ENCODE peak calls at places on chromosomes 7 and 10, in five cellular contexts. X is kidney epithelial cell, P is PC-3, F is fibroblast of the aortic adventitia, G is heart left ventricle. A is an unnamed sample.

GRCh38 chr10:6053816-6054581 is 8.2 kb downstream of the IL2RA start:
- DNase-seq in X (no peak), G (peak), P (no peak), F (no peak), A (no peak)

GRCh38 chr7:33509251-33509650 is 379.9 kb downstream of the BBS9 start:
- DNase-seq in X (no peak), G (no peak), P (no peak), F (no peak), A (no peak)

GRCh38 chr7:114921636-114922150 is at the start of gene MDFIC:
- DNase-seq in X (no peak), P (no peak), G (peak), F (peak), A (no peak)

GRCh38 chr10:130412317-130412716 is 276.1 kb downstream of the GLRX3 start:
- DNase-seq in P (no peak), F (no peak), G (no peak), X (no peak), A (no peak)

GRCh38 chr7:135597926-135598305 is 40.2 kb downstream of the NUP205 start:
- DNase-seq in P (no peak), G (no peak), F (no peak), X (no peak), A (no peak)

GRCh38 chr7:1843921-1844335 is 173.9 kb downstream of the ELFN1 start:
- DNase-seq in X (no peak), F (no peak), P (no peak), G (peak), A (no peak)

GRCh38 chr7:67765481-67765880 is 768.8 kb downstream of the TYW1 start:
- DNase-seq in X (no peak), F (no peak), P (no peak), G (no peak), A (no peak)

GRCh38 chr7:7051221-7051877 is 131.0 kb upstream of the C1GALT1 start:
- DNase-seq in F (peak), X (no peak), G (peak), P (no peak), A (no peak)

GRCh38 chr10:1363466-1364121 is 307.4 kb downstream of the WDR37 start:
- DNase-seq in P (no peak), F (no peak), X (no peak), G (no peak), A (no peak)

GRCh38 chr10:31896972-31897384 is 31.7 kb downstream of the ARHGAP12 start:
- DNase-seq in X (no peak), P (peak), F (peak), G (no peak), A (no peak)

GRCh38 chr7:17371656-17372524 is 73.4 kb downstream of the AHR start:
- DNase-seq in G (no peak), P (peak), F (peak), X (peak), A (peak)

GRCh38 chr10:114681542-114681941 is 23.5 kb upstream of the ABLIM1 start:
- DNase-seq in F (no peak), P (peak), G (peak), X (peak), A (no peak)

GRCh38 chr10:100208271-100208670 is 21.1 kb downstream of the CHUK start:
- DNase-seq in G (no peak), X (no peak), P (no peak), F (no peak), A (no peak)

GRCh38 chr7:30921951-30922401 is 10.3 kb downstream of the AQP1 start:
- DNase-seq in P (no peak), F (no peak), G (peak), X (no peak), A (no peak)

GRCh38 chr10:124999433-125000365 is 57.8 kb downstream of the ZRANB1 start:
- DNase-seq in F (peak), P (no peak), G (peak), X (no peak), A (peak)

GRCh38 chr7:129615018-129615417 is 3.5 kb downstream of the NRF1 start:
- DNase-seq in P (no peak), G (no peak), X (no peak), F (no peak), A (no peak)

GRCh38 chr7:79452495-79453265 is 787 bp downstream of the MAGI2 start:
- DNase-seq in F (peak), P (no peak), X (no peak), G (peak), A (no peak)

GRCh38 chr7:47504546-47505316 is 77.2 kb downstream of the TNS3 start:
- DNase-seq in G (no peak), F (no peak), X (no peak), P (no peak), A (no peak)

GRCh38 chr10:71138126-71138860 is 74.1 kb upstream of the UNC5B start:
- DNase-seq in P (no peak), X (no peak), F (no peak), G (peak), A (no peak)

GRCh38 chr10:60942604-60943269 is 1.2 kb downstream of the RHOBTB1 start:
- DNase-seq in F (peak), G (peak), P (peak), X (no peak), A (no peak)

GRCh38 chr7:94540428-94540827 is 30.8 kb downstream of the CASD1 start:
- DNase-seq in P (no peak), F (peak), X (no peak), G (no peak), A (no peak)

GRCh38 chr7:132536646-132537395 is 39.4 kb downstream of the PLXNA4 start:
- DNase-seq in P (peak), G (no peak), X (no peak), F (peak), A (peak)

GRCh38 chr10:69467928-69468770 is 16.9 kb downstream of the TSPAN15 start:
- DNase-seq in P (no peak), X (no peak), G (no peak), F (no peak), A (no peak)

GRCh38 chr10:112793197-112793921 is 156.7 kb upstream of the TCF7L2 start:
- DNase-seq in G (no peak), X (no peak), P (peak), F (peak), A (no peak)
- H3K4me3 ChIP-seq in G (no peak), X (no peak), P (no peak), F (peak), A (peak)

DNA sequence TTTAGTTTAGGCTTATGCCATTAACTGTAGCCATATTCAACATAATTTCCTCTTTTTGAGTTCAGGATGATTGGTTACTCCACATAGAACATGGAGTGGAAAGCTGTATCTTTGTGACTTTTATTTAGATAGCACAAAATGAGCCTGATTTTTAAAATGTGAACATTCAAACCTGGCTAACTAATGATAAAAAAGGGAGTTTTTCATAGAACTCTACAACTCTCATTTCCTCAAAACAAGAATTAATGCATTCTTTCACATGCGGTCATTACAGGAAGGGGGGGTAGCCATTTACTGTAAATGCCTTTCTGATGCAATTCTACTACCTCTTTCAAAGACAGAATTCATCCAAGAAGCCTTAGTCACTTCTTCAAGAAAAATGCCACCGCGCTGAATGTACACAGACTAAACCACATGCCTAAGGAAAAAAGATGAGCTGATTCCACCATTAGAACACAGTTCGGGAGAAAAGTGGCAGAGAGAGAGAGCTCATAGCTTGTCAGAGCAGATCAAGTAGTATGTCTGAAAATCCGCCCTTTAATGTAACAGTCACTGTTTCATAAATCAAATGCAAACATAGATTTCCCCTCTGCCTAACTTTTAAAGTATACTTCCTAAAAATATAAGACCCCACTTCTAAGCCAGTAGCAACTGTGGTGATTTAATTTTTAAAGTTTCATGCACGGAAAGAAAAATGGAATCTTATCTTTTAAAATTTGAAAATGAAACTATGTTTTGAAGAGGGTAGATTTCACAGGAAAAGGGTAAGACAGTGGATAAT is 226.4 kb upstream of the KLF14 start:
- DNase-seq in P (peak), X (peak), F (peak), G (no peak), A (peak)
- H3K4me3 ChIP-seq in P (peak), X (peak), F (peak), G (no peak), A (no peak)

DNA sequence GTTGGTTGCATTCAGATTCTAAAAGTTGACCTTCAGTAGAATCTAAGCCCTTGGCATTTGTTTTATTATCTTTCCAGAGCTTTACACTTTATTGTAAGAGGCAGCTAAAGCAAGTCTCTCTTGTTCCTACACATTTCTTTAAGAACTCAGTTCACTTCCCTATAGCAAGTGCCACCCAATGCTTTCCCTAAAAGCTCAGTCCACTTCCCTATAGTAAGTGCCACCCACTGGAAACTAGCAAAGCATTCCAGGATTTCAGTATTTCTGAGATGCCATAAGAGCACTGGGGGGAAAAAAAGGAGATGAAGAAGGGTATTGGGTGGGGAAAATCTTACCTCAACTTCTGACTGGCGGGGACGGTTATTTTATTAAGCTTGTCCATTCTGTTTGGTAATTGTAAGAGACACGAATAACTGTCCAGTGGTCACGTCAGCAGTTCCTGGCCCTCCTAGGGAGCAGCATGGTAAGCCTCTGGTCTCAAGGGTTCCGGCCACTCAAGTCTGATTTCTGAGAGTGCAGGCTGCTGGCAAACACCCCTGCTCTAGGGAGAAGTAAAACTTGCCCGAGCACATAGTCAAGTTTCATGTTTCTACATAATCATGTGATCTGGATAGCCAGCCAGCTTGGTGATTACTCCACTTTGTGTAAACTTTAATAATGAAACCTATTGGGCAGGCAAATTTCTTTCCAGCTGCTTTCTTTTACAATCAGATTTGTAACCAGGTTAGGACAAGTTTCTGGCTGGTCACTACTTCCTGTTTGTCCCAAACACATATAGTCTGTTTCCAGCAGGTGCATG is at the start of gene BLNK:
- DNase-seq in F (peak), P (peak), G (peak), X (peak), A (peak)
- H3K4me3 ChIP-seq in F (no peak), P (peak), G (peak), X (peak), A (no peak)

GRCh38 chr7:131042269-131043160 is 285.2 kb upstream of the MKLN1 start:
- DNase-seq in G (no peak), P (no peak), F (peak), X (no peak), A (no peak)
- H3K4me3 ChIP-seq in G (no peak), P (no peak), F (no peak), X (no peak), A (no peak)

DNA sequence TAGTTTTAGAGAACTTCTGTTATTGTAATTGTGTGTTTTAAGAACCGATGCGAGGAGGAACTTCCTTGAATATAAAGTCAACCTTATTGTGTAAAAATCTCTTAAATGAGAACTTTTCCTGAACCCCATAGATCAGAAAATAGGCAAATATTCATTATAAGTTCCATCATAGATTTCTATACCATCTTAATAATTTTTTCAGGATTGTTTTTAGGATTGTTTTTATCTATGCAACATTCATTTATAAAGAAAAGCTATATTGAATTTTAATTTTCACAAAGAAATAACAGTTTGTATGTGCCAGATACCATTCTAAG is 1.7 kb upstream of the SMNDC1 start:
- DNase-seq in P (no peak), G (no peak), X (no peak), F (no peak), A (no peak)
- H3K4me3 ChIP-seq in P (peak), G (no peak), X (no peak), F (no peak), A (no peak)

GRCh38 chr7:82464372-82464771 is 20.8 kb upstream of the CACNA2D1 start:
- DNase-seq in P (no peak), X (no peak), G (no peak), F (no peak), A (no peak)
- H3K4me3 ChIP-seq in P (no peak), X (no peak), G (no peak), F (no peak), A (no peak)

GRCh38 chr7:13155188-13155587 is 467.8 kb downstream of the ARL4A start:
- DNase-seq in G (no peak), F (no peak), X (no peak), P (no peak), A (no peak)

GRCh38 chr7:13161125-13161524 is 473.7 kb downstream of the ARL4A start:
- DNase-seq in G (no peak), X (no peak), F (no peak), P (no peak), A (no peak)

GRCh38 chr7:13159467-13160184 is 472.2 kb downstream of the ARL4A start:
- DNase-seq in P (no peak), G (no peak), X (no peak), F (no peak), A (no peak)
- H3K4me3 ChIP-seq in P (no peak), G (no peak), X (no peak), F (no peak), A (no peak)

DNA sequence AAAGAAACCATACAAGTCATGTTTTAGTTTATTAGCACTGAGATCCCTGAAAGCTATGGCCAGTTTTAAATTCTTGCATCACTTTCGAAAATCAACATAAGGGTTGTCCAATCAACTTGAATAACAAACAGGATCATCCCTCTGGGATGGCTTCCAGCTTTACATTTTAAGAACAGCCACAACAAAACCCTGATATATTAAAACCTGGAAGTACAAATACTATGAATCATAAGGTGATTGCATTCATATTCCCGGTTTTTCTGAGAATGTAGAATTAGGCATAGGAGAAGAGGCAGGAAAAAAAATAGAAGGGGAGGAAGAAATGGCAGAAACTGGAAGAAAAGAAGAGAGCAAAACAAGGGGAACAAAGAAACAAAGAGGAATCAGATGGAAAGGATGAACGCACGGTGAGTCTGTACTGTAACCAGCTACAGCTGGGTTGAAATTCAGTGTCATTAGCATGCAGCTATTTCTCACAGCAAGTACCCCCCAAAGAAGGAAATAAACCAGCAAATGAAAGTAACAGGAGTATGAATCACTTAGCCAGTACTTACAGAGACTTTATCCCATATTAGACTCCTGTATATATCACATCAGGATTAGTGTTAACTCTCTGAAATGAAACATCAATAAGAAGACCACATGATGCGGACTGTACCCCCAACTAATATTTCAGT is 301.4 kb downstream of the RNLS start:
- DNase-seq in F (peak), X (peak), G (no peak), P (no peak), A (peak)
- H3K4me3 ChIP-seq in F (no peak), X (no peak), G (no peak), P (no peak), A (no peak)